ENCODE peak calls at places on chromosomes 16 and 17, in seven cellular contexts. One of them, this sample, is unnamed.

GRCh38 chr17:32528825-32529224 is 42.0 kb downstream of the CDK5R1 start:
- DNase-seq in CD8-positive, alpha-beta memory T cell: no peak
- DNase-seq in GM12865: peak
- DNase-seq in H7: no peak
- DNase-seq in mesendoderm: no peak
- DNase-seq in choroid plexus epithelial cell: no peak
- DNase-seq in coronary artery: no peak
- DNase-seq in this sample: no peak

GRCh38 chr17:29615048-29615385 is 7.7 kb downstream of the CORO6 start:
- DNase-seq in CD8-positive, alpha-beta memory T cell: peak
- DNase-seq in GM12865: no peak
- DNase-seq in H7: no peak
- DNase-seq in mesendoderm: no peak
- DNase-seq in choroid plexus epithelial cell: peak
- DNase-seq in coronary artery: no peak
- DNase-seq in this sample: no peak

GRCh38 chr17:57021226-57021940 is 43.5 kb downstream of the SCPEP1 start:
- DNase-seq in CD8-positive, alpha-beta memory T cell: no peak
- DNase-seq in GM12865: no peak
- DNase-seq in H7: no peak
- DNase-seq in mesendoderm: no peak
- DNase-seq in choroid plexus epithelial cell: no peak
- DNase-seq in coronary artery: peak
- DNase-seq in this sample: no peak

GRCh38 chr17:17062866-17063265 is 20.6 kb downstream of the MPRIP start:
- DNase-seq in CD8-positive, alpha-beta memory T cell: no peak
- DNase-seq in GM12865: no peak
- DNase-seq in H7: no peak
- DNase-seq in mesendoderm: no peak
- DNase-seq in choroid plexus epithelial cell: no peak
- DNase-seq in coronary artery: no peak
- DNase-seq in this sample: no peak

GRCh38 chr17:9878791-9879525 is 26.1 kb downstream of the RCVRN start:
- DNase-seq in CD8-positive, alpha-beta memory T cell: no peak
- DNase-seq in GM12865: no peak
- DNase-seq in H7: no peak
- DNase-seq in mesendoderm: no peak
- DNase-seq in choroid plexus epithelial cell: peak
- DNase-seq in coronary artery: no peak
- DNase-seq in this sample: no peak

GRCh38 chr16:67182288-67182687 is 1.5 kb downstream of the MATCAP1 start:
- DNase-seq in CD8-positive, alpha-beta memory T cell: no peak
- DNase-seq in GM12865: no peak
- DNase-seq in H7: no peak
- DNase-seq in mesendoderm: no peak
- DNase-seq in choroid plexus epithelial cell: no peak
- DNase-seq in coronary artery: no peak
- DNase-seq in this sample: no peak

GRCh38 chr16:85606920-85607319 is 6.2 kb upstream of the GSE1 start:
- DNase-seq in CD8-positive, alpha-beta memory T cell: no peak
- DNase-seq in GM12865: no peak
- DNase-seq in H7: peak
- DNase-seq in mesendoderm: no peak
- DNase-seq in choroid plexus epithelial cell: no peak
- DNase-seq in coronary artery: no peak
- DNase-seq in this sample: no peak

GRCh38 chr17:79960788-79961522 is 74.7 kb downstream of the TBC1D16 start:
- DNase-seq in CD8-positive, alpha-beta memory T cell: no peak
- DNase-seq in GM12865: no peak
- DNase-seq in H7: no peak
- DNase-seq in mesendoderm: no peak
- DNase-seq in choroid plexus epithelial cell: peak
- DNase-seq in coronary artery: peak
- DNase-seq in this sample: no peak

GRCh38 chr17:50205111-50205821 is 3.8 kb upstream of the COL1A1 start:
- DNase-seq in CD8-positive, alpha-beta memory T cell: no peak
- DNase-seq in GM12865: no peak
- DNase-seq in H7: peak
- DNase-seq in mesendoderm: no peak
- DNase-seq in choroid plexus epithelial cell: peak
- DNase-seq in coronary artery: no peak
- DNase-seq in this sample: no peak

GRCh38 chr17:65243838-65244237 is 106.7 kb downstream of the RGS9 start:
- DNase-seq in CD8-positive, alpha-beta memory T cell: no peak
- DNase-seq in GM12865: no peak
- DNase-seq in H7: peak
- DNase-seq in mesendoderm: peak
- DNase-seq in choroid plexus epithelial cell: peak
- DNase-seq in coronary artery: no peak
- DNase-seq in this sample: peak

GRCh38 chr17:67246648-67247415 is 1.8 kb upstream of the HELZ start:
- DNase-seq in CD8-positive, alpha-beta memory T cell: peak
- DNase-seq in GM12865: peak
- DNase-seq in H7: peak
- DNase-seq in mesendoderm: peak
- DNase-seq in choroid plexus epithelial cell: peak
- DNase-seq in coronary artery: no peak
- DNase-seq in this sample: no peak

GRCh38 chr17:58335779-58336455 is 7.3 kb upstream of the TSPOAP1 start:
- DNase-seq in CD8-positive, alpha-beta memory T cell: peak
- DNase-seq in GM12865: peak
- DNase-seq in H7: no peak
- DNase-seq in mesendoderm: peak
- DNase-seq in choroid plexus epithelial cell: no peak
- DNase-seq in coronary artery: no peak
- DNase-seq in this sample: no peak

GRCh38 chr16:82935781-82936180 is 309.0 kb downstream of the CDH13 start:
- DNase-seq in CD8-positive, alpha-beta memory T cell: no peak
- DNase-seq in GM12865: no peak
- DNase-seq in H7: no peak
- DNase-seq in mesendoderm: no peak
- DNase-seq in choroid plexus epithelial cell: no peak
- DNase-seq in coronary artery: no peak
- DNase-seq in this sample: no peak

GRCh38 chr16:49282690-49283375 is 1.2 kb upstream of the CBLN1 start:
- DNase-seq in CD8-positive, alpha-beta memory T cell: no peak
- DNase-seq in GM12865: no peak
- DNase-seq in H7: peak
- DNase-seq in mesendoderm: peak
- DNase-seq in choroid plexus epithelial cell: no peak
- DNase-seq in coronary artery: no peak
- DNase-seq in this sample: no peak

GRCh38 chr17:80123791-80124190 is 22.4 kb downstream of the GAA start:
- DNase-seq in CD8-positive, alpha-beta memory T cell: no peak
- DNase-seq in GM12865: no peak
- DNase-seq in H7: no peak
- DNase-seq in mesendoderm: peak
- DNase-seq in choroid plexus epithelial cell: no peak
- DNase-seq in coronary artery: no peak
- DNase-seq in this sample: no peak

GRCh38 chr16:87834015-87834667 is 35.2 kb downstream of the SLC7A5 start:
- DNase-seq in CD8-positive, alpha-beta memory T cell: no peak
- DNase-seq in GM12865: no peak
- DNase-seq in H7: no peak
- DNase-seq in mesendoderm: no peak
- DNase-seq in choroid plexus epithelial cell: no peak
- DNase-seq in coronary artery: no peak
- DNase-seq in this sample: no peak

GRCh38 chr16:85390511-85391174 is 222.5 kb upstream of the GSE1 start:
- DNase-seq in CD8-positive, alpha-beta memory T cell: peak
- DNase-seq in GM12865: no peak
- DNase-seq in H7: no peak
- DNase-seq in mesendoderm: no peak
- DNase-seq in choroid plexus epithelial cell: peak
- DNase-seq in coronary artery: peak
- DNase-seq in this sample: peak

GRCh38 chr17:45288825-45289224 is 26.9 kb upstream of the SPATA32 start:
- DNase-seq in CD8-positive, alpha-beta memory T cell: peak
- DNase-seq in GM12865: no peak
- DNase-seq in H7: no peak
- DNase-seq in mesendoderm: no peak
- DNase-seq in choroid plexus epithelial cell: no peak
- DNase-seq in coronary artery: no peak
- DNase-seq in this sample: no peak

GRCh38 chr16:8568231-8568617 is 22.1 kb downstream of the TMEM114 start:
- DNase-seq in CD8-positive, alpha-beta memory T cell: no peak
- DNase-seq in GM12865: no peak
- DNase-seq in H7: no peak
- DNase-seq in mesendoderm: no peak
- DNase-seq in choroid plexus epithelial cell: no peak
- DNase-seq in coronary artery: no peak
- DNase-seq in this sample: no peak

GRCh38 chr16:81489547-81490267 is 45.1 kb downstream of the CMIP start:
- DNase-seq in CD8-positive, alpha-beta memory T cell: no peak
- DNase-seq in GM12865: peak
- DNase-seq in H7: no peak
- DNase-seq in mesendoderm: no peak
- DNase-seq in choroid plexus epithelial cell: no peak
- DNase-seq in coronary artery: no peak
- DNase-seq in this sample: no peak

GRCh38 chr16:79402356-79402755 is 198.2 kb downstream of the MAF start:
- DNase-seq in CD8-positive, alpha-beta memory T cell: no peak
- DNase-seq in GM12865: no peak
- DNase-seq in H7: peak
- DNase-seq in mesendoderm: peak
- DNase-seq in choroid plexus epithelial cell: no peak
- DNase-seq in coronary artery: no peak
- DNase-seq in this sample: no peak

GRCh38 chr16:75379911-75380847 is 53.1 kb downstream of the CFDP1 start:
- DNase-seq in CD8-positive, alpha-beta memory T cell: peak
- DNase-seq in GM12865: peak
- DNase-seq in H7: no peak
- DNase-seq in mesendoderm: no peak
- DNase-seq in choroid plexus epithelial cell: peak
- DNase-seq in coronary artery: no peak
- DNase-seq in this sample: no peak

GRCh38 chr16:73058616-73059409 is 10.9 kb upstream of the ZFHX3 start:
- DNase-seq in CD8-positive, alpha-beta memory T cell: no peak
- DNase-seq in GM12865: peak
- DNase-seq in H7: peak
- DNase-seq in mesendoderm: peak
- DNase-seq in choroid plexus epithelial cell: peak
- DNase-seq in coronary artery: no peak
- DNase-seq in this sample: no peak

GRCh38 chr16:47017636-47018035 is 44.2 kb upstream of the DNAJA2 start:
- DNase-seq in CD8-positive, alpha-beta memory T cell: no peak
- DNase-seq in GM12865: no peak
- DNase-seq in H7: peak
- DNase-seq in mesendoderm: no peak
- DNase-seq in choroid plexus epithelial cell: no peak
- DNase-seq in coronary artery: no peak
- DNase-seq in this sample: no peak

DNA sequence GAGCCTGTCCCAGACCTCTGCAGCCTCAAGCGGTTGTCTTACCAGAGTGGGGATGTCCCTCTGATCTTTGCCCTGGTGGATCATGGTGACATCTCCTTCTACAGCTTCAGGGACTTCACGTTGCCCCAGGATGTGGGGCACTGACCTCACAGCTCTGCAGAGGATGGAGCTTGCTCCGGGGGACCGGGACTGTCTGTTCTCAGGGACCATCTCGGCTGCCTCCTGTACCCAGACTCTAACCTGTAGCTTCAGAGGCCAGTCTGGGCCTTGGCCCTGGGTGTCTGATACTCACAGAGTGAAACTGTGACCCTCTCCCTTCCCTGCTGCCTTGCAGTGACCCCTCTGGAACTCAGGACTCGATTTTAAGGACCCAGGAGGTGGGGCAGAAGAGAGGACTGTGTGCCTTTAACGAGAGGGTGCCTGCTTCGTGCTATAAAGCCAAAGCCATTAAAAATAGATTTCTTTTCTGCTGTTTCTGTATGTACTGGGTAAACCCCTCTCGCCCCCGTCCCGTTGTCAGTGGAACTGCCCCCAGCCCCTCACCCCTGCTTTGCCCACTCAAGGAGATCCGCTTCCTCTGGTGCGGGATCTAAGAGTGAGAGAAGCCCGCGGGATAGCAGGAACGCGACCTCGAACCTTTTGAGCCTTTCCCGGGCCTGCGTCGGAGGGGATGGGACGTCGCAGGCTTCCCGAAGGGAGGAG is 1.1 kb upstream of the LLGL2 start:
- DNase-seq in CD8-positive, alpha-beta memory T cell: no peak
- DNase-seq in GM12865: no peak
- DNase-seq in H7: no peak
- DNase-seq in mesendoderm: no peak
- DNase-seq in choroid plexus epithelial cell: no peak
- DNase-seq in coronary artery: no peak
- DNase-seq in this sample: no peak
- H3K4me3 ChIP-seq in CD8-positive, alpha-beta memory T cell: no peak
- H3K4me3 ChIP-seq in GM12865: no peak
- H3K4me3 ChIP-seq in H7: peak
- H3K4me3 ChIP-seq in mesendoderm: peak
- H3K4me3 ChIP-seq in choroid plexus epithelial cell: peak
- H3K4me3 ChIP-seq in coronary artery: peak
- H3K4me3 ChIP-seq in this sample: peak

GRCh38 chr17:64213995-64214507 is 49.0 kb downstream of the TEX2 start:
- DNase-seq in CD8-positive, alpha-beta memory T cell: no peak
- DNase-seq in GM12865: no peak
- DNase-seq in H7: no peak
- DNase-seq in mesendoderm: no peak
- DNase-seq in choroid plexus epithelial cell: peak
- DNase-seq in coronary artery: no peak
- DNase-seq in this sample: no peak
- H3K4me3 ChIP-seq in CD8-positive, alpha-beta memory T cell: no peak
- H3K4me3 ChIP-seq in GM12865: no peak
- H3K4me3 ChIP-seq in H7: no peak
- H3K4me3 ChIP-seq in mesendoderm: no peak
- H3K4me3 ChIP-seq in choroid plexus epithelial cell: no peak
- H3K4me3 ChIP-seq in coronary artery: no peak
- H3K4me3 ChIP-seq in this sample: no peak

DNA sequence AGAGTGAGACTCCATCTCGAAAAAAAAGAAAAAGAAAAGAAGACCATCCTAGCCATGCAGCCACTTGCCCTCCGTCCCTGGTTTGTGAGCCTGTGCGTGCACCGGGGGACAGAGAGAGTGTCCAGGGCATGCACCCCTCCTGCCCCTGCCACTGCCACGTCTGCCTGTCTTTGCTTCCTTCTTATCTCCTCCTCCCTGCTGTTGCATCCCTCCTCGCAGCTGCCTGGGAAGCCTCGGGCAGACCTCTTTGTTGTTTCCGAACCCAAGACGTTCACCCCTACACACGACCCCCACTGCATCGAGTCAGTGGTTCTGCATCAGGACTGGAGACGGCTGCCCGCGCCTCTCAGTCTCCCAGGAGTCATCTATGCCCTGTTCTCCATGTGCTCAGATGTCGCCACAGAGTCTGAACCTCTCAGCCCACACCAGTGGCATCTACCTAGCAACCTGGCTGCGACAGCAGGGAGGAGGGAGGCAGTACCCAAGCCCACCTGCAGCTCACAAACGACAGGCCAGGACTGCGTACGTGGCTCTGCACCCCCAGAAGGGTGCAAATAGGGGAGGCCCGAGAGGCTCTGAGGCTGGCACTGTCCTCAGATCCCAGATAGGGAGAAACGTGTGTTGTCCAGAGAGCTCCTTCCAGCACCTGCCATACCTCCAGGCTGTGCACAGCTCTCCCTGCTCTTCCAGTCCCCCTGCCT is 5.2 kb downstream of the TIMP2 start:
- DNase-seq in CD8-positive, alpha-beta memory T cell: no peak
- DNase-seq in GM12865: no peak
- DNase-seq in H7: no peak
- DNase-seq in mesendoderm: no peak
- DNase-seq in choroid plexus epithelial cell: no peak
- DNase-seq in coronary artery: no peak
- DNase-seq in this sample: no peak
- H3K4me3 ChIP-seq in CD8-positive, alpha-beta memory T cell: no peak
- H3K4me3 ChIP-seq in GM12865: no peak
- H3K4me3 ChIP-seq in H7: no peak
- H3K4me3 ChIP-seq in mesendoderm: no peak
- H3K4me3 ChIP-seq in choroid plexus epithelial cell: no peak
- H3K4me3 ChIP-seq in coronary artery: peak
- H3K4me3 ChIP-seq in this sample: no peak

GRCh38 chr16:2460916-2461315 is 1.0 kb downstream of the TEDC2 start:
- DNase-seq in CD8-positive, alpha-beta memory T cell: no peak
- DNase-seq in GM12865: no peak
- DNase-seq in H7: no peak
- DNase-seq in mesendoderm: no peak
- DNase-seq in choroid plexus epithelial cell: no peak
- DNase-seq in coronary artery: no peak
- DNase-seq in this sample: no peak
- H3K4me3 ChIP-seq in CD8-positive, alpha-beta memory T cell: no peak
- H3K4me3 ChIP-seq in GM12865: peak
- H3K4me3 ChIP-seq in H7: peak
- H3K4me3 ChIP-seq in mesendoderm: no peak
- H3K4me3 ChIP-seq in choroid plexus epithelial cell: no peak
- H3K4me3 ChIP-seq in coronary artery: no peak
- H3K4me3 ChIP-seq in this sample: peak

This sample was measured in dorsolateral prefrontal cortex.